ENCODE peak calls at places on chromosomes 7 and 10, in six cellular contexts. R is IMR-90; I is lung; A is fibroblast of lung; H is aorta; M is CD4-positive, alpha-beta memory T cell. P is an unnamed sample.

GRCh38 chr7:99624487-99624886 is 7.7 kb downstream of the ZSCAN25 start:
- DNase-seq in I (no peak), A (no peak), H (no peak), M (peak; percentile 81), R (no peak), P (peak; percentile 85)

GRCh38 chr7:148701414-148701813 is 2.7 kb downstream of the CUL1 start:
- DNase-seq in A (peak; percentile 29), R (peak; percentile 38), M (no peak), I (no peak), H (no peak), P (no peak)

GRCh38 chr7:141974831-141975230 is 1.3 kb upstream of the TAS2R38 start:
- DNase-seq in I (no peak), H (no peak), A (no peak), R (no peak), M (no peak), P (peak; percentile 26)

GRCh38 chr10:31171402-31172120 is 139.9 kb upstream of the ZNF438 start:
- DNase-seq in M (no peak), A (peak; percentile 52), I (no peak), R (peak; percentile 67), H (no peak), P (no peak)

GRCh38 chr7:8154290-8154689 is 107.7 kb downstream of the ICA1 start:
- DNase-seq in A (no peak), H (no peak), M (no peak), I (no peak), R (no peak), P (no peak)

GRCh38 chr7:4738711-4739527 is 36.5 kb upstream of the AP5Z1 start:
- DNase-seq in H (no peak), R (peak; percentile 95), M (peak; percentile 52), A (peak; percentile 91), I (peak; percentile 58), P (no peak)

GRCh38 chr10:77386833-77387232 is 250.8 kb downstream of the KCNMA1 start:
- DNase-seq in A (peak; percentile 47), M (no peak), I (no peak), H (peak; percentile 79), R (peak; percentile 90), P (no peak)

GRCh38 chr10:36173364-36173763 is 531.3 kb upstream of the FZD8 start:
- DNase-seq in I (no peak), H (no peak), A (no peak), R (no peak), M (no peak), P (no peak)

GRCh38 chr7:159028456-159029401 is 115.9 kb downstream of the VIPR2 start:
- DNase-seq in M (no peak), A (no peak), H (no peak), I (peak; percentile 27), R (no peak), P (no peak)

GRCh38 chr10:33129987-33130386 is 172.0 kb upstream of the ITGB1 start:
- DNase-seq in R (peak; percentile 95), M (no peak), I (no peak), A (peak; percentile 76), H (no peak), P (no peak)

GRCh38 chr10:15625261-15625660 is 94.5 kb downstream of the ITGA8 start:
- DNase-seq in I (no peak), H (no peak), R (no peak), A (no peak), M (no peak), P (no peak)

GRCh38 chr7:12244129-12244528 is 33.0 kb downstream of the TMEM106B start:
- DNase-seq in A (peak; percentile 9), R (peak; percentile 8), H (no peak), I (no peak), M (no peak), P (no peak)

GRCh38 chr10:21985541-21985940 is 18.0 kb downstream of the DNAJC1 start:
- DNase-seq in I (no peak), R (peak; percentile 32), H (no peak), A (peak; percentile 75), M (no peak), P (no peak)

GRCh38 chr7:82840061-82840460 is 322.6 kb downstream of the PCLO start:
- DNase-seq in M (no peak), A (no peak), I (no peak), R (no peak), H (no peak), P (no peak)

GRCh38 chr10:78382047-78382446 is 348.4 kb downstream of the RPS24 start:
- DNase-seq in A (no peak), H (no peak), M (no peak), I (no peak), R (no peak), P (no peak)

GRCh38 chr10:44809652-44810051 is 101.5 kb upstream of the TMEM72 start:
- DNase-seq in M (no peak), A (no peak), R (no peak), I (no peak), H (no peak), P (no peak)

GRCh38 chr10:127338391-127339108 is 142.2 kb upstream of the INSYN2A start:
- DNase-seq in H (no peak), M (no peak), R (no peak), I (no peak), A (peak; percentile 10), P (no peak)

GRCh38 chr7:81514546-81514945 is 255.3 kb downstream of the HGF start:
- DNase-seq in I (no peak), M (no peak), R (peak; percentile 31), H (no peak), A (no peak), P (no peak)

GRCh38 chr10:21078410-21079329 is 181.6 kb upstream of the NEBL start:
- DNase-seq in H (no peak), I (peak; percentile 64), A (peak; percentile 84), R (peak; percentile 61), M (no peak), P (no peak)

GRCh38 chr7:28032738-28033380 is 147.7 kb downstream of the JAZF1 start:
- DNase-seq in R (no peak), M (no peak), H (no peak), A (no peak), I (no peak), P (no peak)

GRCh38 chr7:25894902-25895791 is 256.9 kb upstream of the NFE2L3 start:
- DNase-seq in R (peak; percentile 2), A (peak; percentile 11), I (peak; percentile 54), H (peak; percentile 93), M (peak; percentile 59), P (peak; percentile 66)

GRCh38 chr10:80411267-80411668 is 2.9 kb downstream of the PRXL2A start:
- DNase-seq in H (no peak), M (no peak), A (no peak), I (no peak), R (no peak), P (no peak)

GRCh38 chr10:27372095-27372494 is 131.5 kb upstream of the ACBD5 start:
- DNase-seq in M (no peak), H (no peak), I (no peak), A (no peak), R (no peak), P (no peak)

GRCh38 chr7:100894860-100895700 is 608 bp downstream of the ACHE start:
- DNase-seq in I (no peak), A (no peak), M (peak; percentile 47), H (peak; percentile 88), R (no peak), P (peak; percentile 36)

GRCh38 chr10:123584419-123584775 is 81.8 kb upstream of the GPR26 start:
- DNase-seq in R (no peak), H (no peak), I (no peak), A (no peak), M (no peak), P (no peak)

GRCh38 chr7:70093496-70093895 is 495.2 kb downstream of the AUTS2 start:
- DNase-seq in H (no peak), M (no peak), I (no peak), R (no peak), A (peak; percentile 7), P (no peak)

GRCh38 chr7:39341083-39341482 is 225.1 kb upstream of the YAE1 start:
- DNase-seq in A (no peak), M (no peak), I (no peak), R (no peak), H (no peak), P (no peak)

GRCh38 chr10:87817873-87818504 is at the start of gene ATAD1:
- DNase-seq in R (peak; percentile 80), A (peak; percentile 82), M (peak; percentile 89), H (peak; percentile 94), I (peak; percentile 88), P (peak; percentile 96)

GRCh38 chr7:72336382-72336886 is 75.7 kb downstream of the CALN1 start:
- DNase-seq in H (no peak), I (no peak), A (no peak), R (no peak), M (no peak), P (no peak)

GRCh38 chr7:101595246-101595645 is 33.9 kb downstream of the MYL10 start:
- DNase-seq in H (no peak), M (no peak), A (no peak), R (no peak), I (no peak), P (no peak)

GRCh38 chr7:21945374-21946227 is at the start of gene CDCA7L:
- DNase-seq in R (peak; percentile 63), H (peak; percentile 85), M (peak; percentile 40), I (peak; percentile 79), A (peak; percentile 74), P (peak; percentile 9)

GRCh38 chr7:91311844-91312243 is 47.6 kb downstream of the FZD1 start:
- DNase-seq in A (no peak), R (no peak), I (no peak), H (no peak), M (no peak), P (no peak)

GRCh38 chr7:50363327-50364060 is 59.0 kb downstream of the IKZF1 start:
- DNase-seq in H (no peak), M (peak; percentile 80), A (no peak), R (no peak), I (no peak), P (no peak)

GRCh38 chr10:18140957-18141888 is 999 bp downstream of the CACNB2 start:
- DNase-seq in I (no peak), H (no peak), M (no peak), A (no peak), R (no peak), P (no peak)
- H3K27ac ChIP-seq in I (peak overlapping the region; percentile 74), H (peak overlapping the region; percentile 46), M (no peak overlapping the region), A (no peak overlapping the region), R (no peak overlapping the region), P (no peak overlapping the region)

GRCh38 chr10:110150981-110151380 is 56.4 kb upstream of the MXI1 start:
- DNase-seq in M (no peak), R (no peak), H (no peak), I (no peak), A (no peak), P (no peak)
- H3K4me1 ChIP-seq in M (peaks cover 3% of the 10 kb centered on the region), R (no peaks in the 10 kb centered on the region), H (no peaks in the 10 kb centered on the region), I (no peaks in the 10 kb centered on the region), A (no peaks in the 10 kb centered on the region), P (peaks cover 2% of the 10 kb centered on the region)

GRCh38 chr10:61787170-61787569 is 114.3 kb upstream of the ARID5B start:
- DNase-seq in I (no peak), M (no peak), H (no peak), A (no peak), R (no peak), P (no peak)
- H3K4me3 ChIP-seq in I (no peak overlapping the region), M (no peak overlapping the region), H (no peak overlapping the region), A (peak overlapping the region; percentile 7), R (no peak overlapping the region), P (no peak overlapping the region)

DNA sequence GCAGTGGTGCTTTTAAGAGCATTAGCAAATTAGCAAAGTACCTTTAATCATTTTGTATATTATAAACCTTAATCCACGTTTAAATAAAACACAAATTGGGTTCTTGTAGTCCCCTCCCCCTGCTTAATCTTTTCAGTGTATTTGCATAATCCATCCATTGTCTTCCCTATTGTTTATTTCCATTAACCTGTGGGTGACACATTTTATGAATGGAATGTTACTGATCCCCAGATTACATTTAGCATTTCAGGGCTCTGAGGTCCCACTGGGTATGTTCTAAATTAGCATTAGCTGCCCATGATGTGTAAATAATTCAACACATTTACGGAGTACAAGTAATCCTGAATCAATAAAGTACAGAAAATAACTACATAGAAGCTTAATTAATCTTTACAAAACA is 138.4 kb upstream of the FEZF1 start:
- DNase-seq in R (no peak), M (no peak), I (no peak), H (no peak), A (no peak), P (no peak)
- H3K27ac ChIP-seq in R (no peak overlapping the region), M (no peak overlapping the region), I (no peak overlapping the region), H (no peak overlapping the region), A (no peak overlapping the region), P (no peak overlapping the region)